ENCODE peak calls at places on chromosomes 12 and 14, in ten cellular contexts. S, A, P, N, T, K, U, Q, O and F are unnamed samples.

GRCh38 chr14:70716483-70716882 is 74.8 kb downstream of the TTC9 start:
- ATAC-seq in U (no peak), K (no peak), O (no peak), A (peak), T (no peak), N (no peak), P (no peak), S (no peak), Q (no peak), F (no peak)

GRCh38 chr12:126362490-126362889 is 1297.3 kb downstream of the AACS start:
- ATAC-seq in P (no peak), O (peak), N (no peak), A (no peak), K (no peak), U (no peak), T (no peak), S (no peak), Q (no peak), F (no peak)

GRCh38 chr12:4825139-4825858 is 84.4 kb upstream of the KCNA1 start:
- ATAC-seq in S (peak), A (no peak), N (peak), K (no peak), O (no peak), T (no peak), Q (peak), P (no peak), U (peak), F (no peak)

GRCh38 chr12:104463371-104463770 is 6.6 kb downstream of the CHST11 start:
- ATAC-seq in P (no peak), N (peak), U (peak), S (peak), A (no peak), K (no peak), O (no peak), Q (peak), T (no peak), F (no peak)

GRCh38 chr12:124443929-124444712 is 123.3 kb downstream of the NCOR2 start:
- ATAC-seq in P (no peak), T (no peak), A (no peak), U (no peak), Q (no peak), K (no peak), S (no peak), N (no peak), O (no peak), F (no peak)

GRCh38 chr12:124321556-124322270 is 26.8 kb downstream of the RFLNA start:
- ATAC-seq in A (peak), P (peak), N (no peak), K (peak), T (peak), O (no peak), Q (no peak), S (peak), U (peak), F (no peak)

GRCh38 chr14:99435327-99435726 is 45.3 kb downstream of the SETD3 start:
- ATAC-seq in Q (no peak), P (no peak), N (peak), S (no peak), K (peak), U (no peak), O (no peak), A (no peak), T (no peak), F (no peak)

GRCh38 chr12:54425696-54426095 is 6.6 kb upstream of the ITGA5 start:
- ATAC-seq in N (no peak), Q (no peak), T (peak), A (no peak), P (no peak), K (no peak), U (no peak), S (no peak), O (no peak), F (no peak)

GRCh38 chr14:49875640-49876198 is 17.2 kb upstream of the ARF6 start:
- ATAC-seq in S (no peak), K (no peak), O (no peak), Q (no peak), N (no peak), P (no peak), U (no peak), T (no peak), A (no peak), F (no peak)

GRCh38 chr12:24821691-24822090 is 127.2 kb downstream of the BCAT1 start:
- ATAC-seq in S (peak), T (no peak), A (no peak), U (peak), Q (peak), K (peak), O (peak), N (no peak), P (no peak), F (no peak)

GRCh38 chr12:17818931-17819330 is 271.1 kb downstream of the RERGL start:
- ATAC-seq in O (no peak), P (no peak), S (no peak), N (no peak), Q (no peak), K (no peak), T (no peak), U (no peak), A (no peak), F (no peak)

GRCh38 chr12:26527702-26528101 is 305.3 kb downstream of the ITPR2 start:
- ATAC-seq in P (no peak), S (no peak), O (no peak), T (no peak), K (no peak), U (no peak), N (no peak), Q (no peak), A (no peak), F (no peak)

GRCh38 chr12:101738920-101739665 is at the start of gene SYCP3:
- ATAC-seq in O (no peak), U (no peak), A (no peak), Q (no peak), S (no peak), N (no peak), T (no peak), K (no peak), P (peak), F (no peak)

GRCh38 chr14:23559921-23560520 is 4.0 kb downstream of the THTPA start:
- ATAC-seq in T (no peak), U (no peak), O (no peak), A (no peak), S (no peak), N (no peak), P (no peak), K (no peak), Q (no peak), F (no peak)

GRCh38 chr14:24159777-24160498 is 1.1 kb upstream of the IRF9 start:
- ATAC-seq in O (no peak), P (no peak), N (no peak), K (no peak), S (no peak), A (no peak), T (no peak), U (no peak), Q (no peak), F (no peak)

GRCh38 chr14:21257395-21258193 is 11.6 kb downstream of the HNRNPC start:
- ATAC-seq in U (peak), O (no peak), Q (no peak), K (peak), S (peak), A (peak), T (peak), P (peak), N (peak), F (no peak)

GRCh38 chr12:32390572-32391219 is 8.7 kb upstream of the FGD4 start:
- ATAC-seq in O (peak), K (peak), P (peak), Q (peak), U (peak), S (peak), N (peak), A (peak), T (peak), F (peak)

GRCh38 chr12:108232565-108232964 is 103.5 kb downstream of the WSCD2 start:
- ATAC-seq in T (no peak), S (no peak), P (no peak), N (no peak), Q (no peak), K (no peak), O (no peak), A (peak), U (no peak), F (no peak)

GRCh38 chr14:71463807-71464206 is 468.4 kb upstream of the RGS6 start:
- ATAC-seq in K (no peak), U (no peak), N (no peak), S (no peak), T (no peak), Q (no peak), A (no peak), P (no peak), O (no peak), F (no peak)

GRCh38 chr14:89720076-89720687 is 234.3 kb downstream of the EFCAB11 start:
- ATAC-seq in N (peak), T (no peak), Q (peak), U (peak), K (no peak), S (peak), P (no peak), O (no peak), A (no peak), F (no peak)

GRCh38 chr14:58712357-58712756 is 74.6 kb downstream of the DACT1 start:
- ATAC-seq in A (no peak), P (no peak), Q (no peak), K (no peak), S (no peak), O (no peak), U (no peak), T (no peak), N (no peak), F (no peak)

GRCh38 chr14:91754819-91755218 is 22.9 kb upstream of the CATSPERB start:
- ATAC-seq in N (no peak), P (no peak), K (peak), Q (no peak), T (no peak), O (no peak), U (no peak), S (no peak), A (peak), F (no peak)

GRCh38 chr14:101248840-101249675 is 312.2 kb upstream of the DIO3 start:
- ATAC-seq in T (no peak), U (no peak), P (no peak), N (no peak), O (no peak), S (no peak), K (no peak), Q (no peak), A (no peak), F (no peak)

GRCh38 chr14:96965885-96966595 is 168.9 kb downstream of the VRK1 start:
- ATAC-seq in O (no peak), N (no peak), T (no peak), S (no peak), Q (no peak), P (no peak), K (no peak), A (no peak), U (no peak), F (no peak)

GRCh38 chr12:92764820-92765219 is 62.0 kb downstream of the PLEKHG7 start:
- ATAC-seq in A (no peak), T (no peak), Q (no peak), U (no peak), N (no peak), O (no peak), K (no peak), P (no peak), S (no peak), F (no peak)

GRCh38 chr14:99604766-99605298 is 825 bp upstream of the CCDC85C start:
- ATAC-seq in P (peak), Q (peak), U (peak), O (peak), K (peak), A (peak), S (peak), N (peak), T (peak), F (peak)

GRCh38 chr12:120836119-120836684 is 68.0 kb downstream of the SPPL3 start:
- ATAC-seq in N (no peak), T (no peak), K (peak), U (no peak), P (no peak), A (no peak), S (no peak), O (no peak), Q (no peak), F (no peak)

GRCh38 chr12:24201258-24201970 is 251.9 kb upstream of the SOX5 start:
- ATAC-seq in P (no peak), T (no peak), U (peak), Q (no peak), S (no peak), K (no peak), N (no peak), O (peak), A (no peak), F (no peak)

GRCh38 chr12:107622005-107622404 is 63.6 kb upstream of the PWP1 start:
- ATAC-seq in K (peak), O (no peak), T (no peak), Q (no peak), U (no peak), N (no peak), S (no peak), P (no peak), A (no peak), F (no peak)

GRCh38 chr12:53338916-53339315 is 2.8 kb upstream of the SP7 start:
- ATAC-seq in U (no peak), N (no peak), P (no peak), A (no peak), T (no peak), Q (no peak), O (no peak), K (no peak), S (no peak), F (peak)

GRCh38 chr14:96205059-96205993 is 687 bp downstream of the BDKRB2 start:
- ATAC-seq in N (no peak), U (no peak), P (no peak), K (peak), S (no peak), A (peak), Q (no peak), T (no peak), O (no peak), F (peak)

GRCh38 chr12:10615532-10615931 is 2.1 kb upstream of the MAGOHB start:
- ATAC-seq in O (no peak), Q (peak), K (no peak), N (no peak), P (no peak), S (no peak), U (no peak), A (no peak), T (no peak), F (no peak)

GRCh38 chr12:54182981-54183380 is 5.8 kb downstream of the SMUG1 start:
- ATAC-seq in T (no peak), N (no peak), O (no peak), S (no peak), K (no peak), Q (no peak), A (no peak), P (no peak), U (no peak), F (no peak)

GRCh38 chr14:77741438-77741837 is 19.5 kb downstream of the SNW1 start:
- ATAC-seq in O (no peak), S (no peak), A (no peak), K (no peak), U (peak), Q (peak), N (no peak), T (no peak), P (no peak), F (no peak)